ENCODE peak calls at places on chromosome 14, in ten cellular contexts. A, M, H, O, Q, J, G, X, V and Z are unnamed samples. For H3K36me3 and H3K27me3, the result is how much of the 10 kb centered on the place peaks cover.

GRCh38 chr14:100604126-100604501 is 16.9 kb upstream of the BEGAIN start:
- DNase-seq in A (no peak), M (no peak), H (no peak), O (no peak), Q (no peak), J (no peak), G (no peak), X (no peak), V (no peak), Z (no peak)

GRCh38 chr14:90616881-90617280 is 199.3 kb downstream of the TTC7B start:
- DNase-seq in A (peak), M (no peak), H (peak), O (no peak), Q (no peak), J (no peak), G (no peak), X (no peak), V (no peak), Z (no peak)

GRCh38 chr14:72982146-72982708 is 44.7 kb downstream of the ZFYVE1 start:
- DNase-seq in A (no peak), M (no peak), H (no peak), O (no peak), Q (no peak), J (no peak), G (no peak), X (no peak), V (no peak), Z (no peak)

GRCh38 chr14:68621400-68622365 is 171.2 kb downstream of the ZFP36L1 start:
- DNase-seq in A (peak), M (no peak), H (peak), O (no peak), Q (no peak), J (no peak), G (no peak), X (no peak), V (no peak), Z (no peak)

GRCh38 chr14:27184371-27184901 is 586.6 kb upstream of the NOVA1 start:
- DNase-seq in A (no peak), M (no peak), H (no peak), O (no peak), Q (no peak), J (no peak), G (no peak), X (no peak), V (no peak), Z (no peak)

GRCh38 chr14:89455412-89455811 is 38.4 kb upstream of the FOXN3 start:
- DNase-seq in A (no peak), M (no peak), H (peak), O (peak), Q (peak), J (no peak), G (peak), X (no peak), V (no peak), Z (no peak)

GRCh38 chr14:24458736-24459135 is 16.2 kb upstream of the SDR39U1 start:
- DNase-seq in A (no peak), M (no peak), H (no peak), O (no peak), Q (no peak), J (no peak), G (no peak), X (no peak), V (no peak), Z (no peak)

GRCh38 chr14:67218126-67218525 is 23.1 kb upstream of the PALS1 start:
- DNase-seq in A (no peak), M (no peak), H (no peak), O (no peak), Q (no peak), J (no peak), G (no peak), X (no peak), V (no peak), Z (no peak)

GRCh38 chr14:69663322-69663686 is 51.9 kb downstream of the SUSD6 start:
- DNase-seq in A (peak), M (no peak), H (no peak), O (no peak), Q (no peak), J (no peak), G (no peak), X (no peak), V (no peak), Z (no peak)

GRCh38 chr14:104229621-104230041 is 91.2 kb downstream of the KIF26A start:
- DNase-seq in A (no peak), M (no peak), H (no peak), O (no peak), Q (no peak), J (no peak), G (no peak), X (no peak), V (no peak), Z (no peak)

GRCh38 chr14:68794856-68795601 is 2.2 kb upstream of the ZFP36L1 start:
- DNase-seq in A (peak), M (peak), H (peak), O (peak), Q (peak), J (peak), G (peak), X (peak), V (no peak), Z (peak)

DNA sequence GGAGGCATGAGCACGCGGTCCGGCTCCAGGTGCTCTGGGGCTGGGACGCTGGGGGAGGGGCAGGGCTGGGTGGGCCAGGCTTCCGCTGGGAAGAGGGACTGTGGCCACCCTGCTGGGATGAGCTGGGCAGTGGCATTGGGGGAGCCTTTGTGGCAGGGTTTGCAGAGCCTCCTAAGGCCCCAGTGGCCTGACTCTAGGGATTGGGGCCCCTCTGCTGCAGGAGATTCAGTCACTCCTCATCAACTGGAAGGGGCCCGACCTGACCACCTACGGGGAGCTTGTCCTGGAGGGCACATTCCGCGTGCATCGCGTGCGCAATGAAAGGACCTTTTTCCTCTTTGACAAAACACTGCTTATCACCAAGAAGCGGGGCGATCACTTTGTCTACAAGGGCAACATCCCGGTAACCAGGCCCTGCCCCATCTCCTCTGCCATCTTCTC is 26.9 kb downstream of the PLEKHG3 start:
- DNase-seq in A (no peak), M (no peak), H (no peak), O (no peak), Q (no peak), J (no peak), G (no peak), X (no peak), V (no peak), Z (no peak)
- H3K36me3 ChIP-seq in A (under half), M (under half), H (under half), O (under half), Q (under half), J (half or more), G (under half), X (under half), V (under half), Z (under half)

DNA sequence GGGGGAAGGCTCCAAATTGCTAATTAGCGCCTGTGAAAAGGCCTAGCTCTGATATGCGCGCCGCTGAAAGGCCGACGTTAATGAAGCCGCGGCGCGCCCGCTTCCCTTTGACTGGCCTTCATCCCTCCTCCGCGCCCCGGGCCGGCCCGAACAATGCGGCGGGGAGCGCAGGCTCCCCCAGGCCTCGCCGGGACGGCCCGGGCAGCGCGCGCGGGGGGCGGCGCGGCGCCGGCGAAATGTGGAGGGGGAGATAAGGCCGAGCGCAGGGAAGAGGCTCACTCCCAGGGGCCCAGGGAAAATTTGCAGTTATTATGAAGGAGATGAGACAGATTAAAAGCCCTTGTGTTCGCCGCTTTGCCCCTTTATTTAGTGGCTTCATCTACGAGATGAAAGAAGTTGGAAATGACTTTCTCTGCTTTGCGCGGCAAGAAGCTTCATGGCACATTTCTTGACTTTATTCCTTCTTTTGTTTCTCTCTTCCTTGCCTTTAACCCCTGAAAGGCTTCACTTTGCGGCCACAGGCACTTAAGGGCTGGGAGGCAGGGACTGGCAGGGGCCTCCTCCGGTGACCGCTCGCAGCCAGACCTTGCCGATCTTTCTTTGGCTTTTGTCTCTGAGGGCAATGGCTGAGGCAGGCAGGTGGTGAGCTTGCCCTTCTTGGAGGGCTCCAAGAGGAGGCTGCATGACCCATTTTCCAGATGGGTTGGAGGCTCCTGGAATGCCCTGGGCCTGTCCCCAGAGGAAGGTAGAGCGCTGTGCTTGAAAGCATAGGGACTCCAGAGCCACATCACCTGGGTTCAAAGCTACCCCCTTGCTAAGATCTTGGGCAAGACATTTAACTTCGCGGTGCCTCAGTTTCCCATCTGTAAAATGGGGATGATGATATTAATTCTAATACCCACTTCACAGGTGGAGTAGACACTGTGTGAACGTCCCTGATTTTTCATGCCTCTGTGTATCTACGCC is 12.7 kb upstream of the GPATCH2L start:
- DNase-seq in A (peak), M (peak), H (peak), O (peak), Q (peak), J (no peak), G (peak), X (no peak), V (no peak), Z (no peak)
- H3K27me3 ChIP-seq in A (half or more), M (half or more), H (under half), O (under half), Q (under half), J (half or more), G (half or more), X (under half), V (under half), Z (under half)

GRCh38 chr14:29643415-29644206 is 284.0 kb downstream of the PRKD1 start:
- DNase-seq in A (peak), M (peak), H (peak), O (no peak), Q (no peak), J (no peak), G (no peak), X (no peak), V (no peak), Z (no peak)
- H3K36me3 ChIP-seq in A (under half), M (under half), H (under half), O (under half), Q (under half), J (under half), G (under half), X (under half), V (under half), Z (under half)

GRCh38 chr14:105538481-105539049 is 12.2 kb downstream of the TMEM121 start:
- DNase-seq in A (no peak), M (no peak), H (no peak), O (no peak), Q (no peak), J (no peak), G (no peak), X (no peak), V (no peak), Z (no peak)

GRCh38 chr14:105534586-105534985 is 8.2 kb downstream of the TMEM121 start:
- DNase-seq in A (no peak), M (no peak), H (no peak), O (no peak), Q (no peak), J (no peak), G (no peak), X (no peak), V (no peak), Z (no peak)

GRCh38 chr14:105537580-105538474 is 11.4 kb downstream of the TMEM121 start:
- DNase-seq in A (peak), M (peak), H (peak), O (peak), Q (peak), J (no peak), G (peak), X (peak), V (no peak), Z (peak)

GRCh38 chr14:105536051-105536450 is 9.7 kb downstream of the TMEM121 start:
- DNase-seq in A (no peak), M (no peak), H (no peak), O (no peak), Q (no peak), J (no peak), G (no peak), X (no peak), V (no peak), Z (no peak)

GRCh38 chr14:105536691-105537579 is 10.6 kb downstream of the TMEM121 start:
- DNase-seq in A (no peak), M (no peak), H (no peak), O (no peak), Q (no peak), J (no peak), G (no peak), X (no peak), V (no peak), Z (no peak)
- H3K27me3 ChIP-seq in A (under half), M (under half), H (under half), O (under half), Q (half or more), J (half or more), G (under half), X (under half), V (under half), Z (under half)

GRCh38 chr14:92686411-92686762 is 62.0 kb downstream of the LGMN start:
- DNase-seq in A (no peak), M (no peak), H (no peak), O (no peak), Q (no peak), J (no peak), G (no peak), X (no peak), V (no peak), Z (no peak)
- H3K36me3 ChIP-seq in A (under half), M (under half), H (under half), O (under half), Q (under half), J (under half), G (under half), X (under half), V (under half), Z (under half)

GRCh38 chr14:99320621-99321235 is 48.7 kb upstream of the BCL11B start:
- DNase-seq in A (no peak), M (no peak), H (no peak), O (no peak), Q (no peak), J (no peak), G (no peak), X (no peak), V (no peak), Z (peak)

GRCh38 chr14:99320105-99320572 is 48.1 kb upstream of the BCL11B start:
- DNase-seq in A (peak), M (peak), H (peak), O (peak), Q (peak), J (no peak), G (peak), X (peak), V (peak), Z (no peak)

GRCh38 chr14:99317231-99318090 is 45.5 kb upstream of the BCL11B start:
- DNase-seq in A (no peak), M (no peak), H (no peak), O (no peak), Q (no peak), J (no peak), G (no peak), X (no peak), V (no peak), Z (no peak)

GRCh38 chr14:99318091-99318958 is 46.3 kb upstream of the BCL11B start:
- DNase-seq in A (no peak), M (no peak), H (no peak), O (no peak), Q (no peak), J (no peak), G (no peak), X (no peak), V (no peak), Z (no peak)

DNA sequence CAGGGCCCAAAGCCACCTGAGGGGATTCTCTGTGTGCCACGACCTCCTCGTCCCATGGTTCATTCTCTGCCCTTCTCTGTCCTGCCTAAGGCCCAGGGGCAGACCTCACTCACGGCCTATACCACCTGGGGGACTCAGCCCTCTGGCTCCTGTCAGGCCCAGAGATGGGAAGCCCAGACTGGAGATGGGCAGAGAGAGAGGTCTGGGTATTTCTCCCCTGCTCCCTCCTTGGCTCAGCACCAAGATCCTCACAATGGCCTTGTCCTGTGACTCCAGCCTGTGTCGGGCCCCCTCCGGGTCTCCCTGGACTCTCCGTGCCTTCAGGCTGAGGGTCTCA is 46.9 kb upstream of the BCL11B start:
- DNase-seq in A (no peak), M (no peak), H (no peak), O (no peak), Q (no peak), J (no peak), G (no peak), X (no peak), V (no peak), Z (no peak)
- H3K27me3 ChIP-seq in A (under half), M (under half), H (under half), O (under half), Q (under half), J (under half), G (under half), X (under half), V (under half), Z (under half)